ENCODE peak calls at places on chromosomes 12 and 14, in ten cellular contexts. One of them, this sample, is unnamed. For H3K4me1, the result is how much of the 10 kb centered on the place peaks cover.

GRCh38 chr12:109310247-109311125 is 1.4 kb upstream of the FOXN4 start:
- DNase-seq in uterus: no peak
- DNase-seq in cardiac muscle cell: no peak
- DNase-seq in transverse colon: no peak
- DNase-seq in prostate gland: no peak
- DNase-seq in A549: no peak
- DNase-seq in psoas muscle: no peak
- DNase-seq in fibroblast of lung: no peak
- DNase-seq in HCT116: no peak
- DNase-seq in pancreas: no peak
- DNase-seq in this sample: no peak

GRCh38 chr12:20472089-20472488 is 103.8 kb downstream of the PDE3A start:
- DNase-seq in prostate gland: no peak
- DNase-seq in transverse colon: no peak
- DNase-seq in psoas muscle: no peak
- DNase-seq in A549: no peak
- DNase-seq in HCT116: no peak
- DNase-seq in fibroblast of lung: no peak
- DNase-seq in cardiac muscle cell: peak
- DNase-seq in uterus: no peak
- DNase-seq in pancreas: no peak
- DNase-seq in this sample: no peak

GRCh38 chr14:76701981-76702380 is 59.3 kb upstream of the VASH1 start:
- DNase-seq in pancreas: no peak
- DNase-seq in uterus: no peak
- DNase-seq in transverse colon: no peak
- DNase-seq in prostate gland: no peak
- DNase-seq in HCT116: no peak
- DNase-seq in A549: no peak
- DNase-seq in psoas muscle: peak
- DNase-seq in fibroblast of lung: no peak
- DNase-seq in cardiac muscle cell: no peak
- DNase-seq in this sample: no peak

GRCh38 chr12:76144253-76144564 is 59.7 kb upstream of the NAP1L1 start:
- DNase-seq in transverse colon: peak
- DNase-seq in pancreas: no peak
- DNase-seq in psoas muscle: no peak
- DNase-seq in prostate gland: no peak
- DNase-seq in fibroblast of lung: peak
- DNase-seq in HCT116: no peak
- DNase-seq in cardiac muscle cell: peak
- DNase-seq in uterus: no peak
- DNase-seq in A549: peak
- DNase-seq in this sample: peak

GRCh38 chr12:121064116-121064515 is 25.1 kb upstream of the OASL start:
- DNase-seq in A549: no peak
- DNase-seq in prostate gland: no peak
- DNase-seq in transverse colon: no peak
- DNase-seq in fibroblast of lung: no peak
- DNase-seq in HCT116: no peak
- DNase-seq in pancreas: no peak
- DNase-seq in uterus: no peak
- DNase-seq in psoas muscle: no peak
- DNase-seq in cardiac muscle cell: no peak
- DNase-seq in this sample: no peak

GRCh38 chr14:65849558-65849957 is 437.0 kb downstream of the FUT8 start:
- DNase-seq in psoas muscle: no peak
- DNase-seq in prostate gland: no peak
- DNase-seq in pancreas: no peak
- DNase-seq in fibroblast of lung: no peak
- DNase-seq in transverse colon: no peak
- DNase-seq in A549: no peak
- DNase-seq in uterus: no peak
- DNase-seq in HCT116: no peak
- DNase-seq in cardiac muscle cell: no peak
- DNase-seq in this sample: no peak

GRCh38 chr14:31084385-31084784 is 58.2 kb upstream of the STRN3 start:
- DNase-seq in cardiac muscle cell: no peak
- DNase-seq in A549: no peak
- DNase-seq in transverse colon: no peak
- DNase-seq in psoas muscle: peak
- DNase-seq in pancreas: no peak
- DNase-seq in uterus: no peak
- DNase-seq in fibroblast of lung: no peak
- DNase-seq in prostate gland: no peak
- DNase-seq in HCT116: no peak
- DNase-seq in this sample: no peak

GRCh38 chr14:91098591-91098990 is 15.3 kb upstream of the DGLUCY start:
- DNase-seq in prostate gland: no peak
- DNase-seq in transverse colon: no peak
- DNase-seq in HCT116: no peak
- DNase-seq in A549: peak
- DNase-seq in cardiac muscle cell: no peak
- DNase-seq in fibroblast of lung: no peak
- DNase-seq in uterus: no peak
- DNase-seq in psoas muscle: peak
- DNase-seq in pancreas: no peak
- DNase-seq in this sample: no peak

GRCh38 chr12:110233212-110233903 is 47.7 kb upstream of the ATP2A2 start:
- DNase-seq in uterus: no peak
- DNase-seq in A549: peak
- DNase-seq in prostate gland: no peak
- DNase-seq in fibroblast of lung: no peak
- DNase-seq in transverse colon: no peak
- DNase-seq in HCT116: no peak
- DNase-seq in psoas muscle: no peak
- DNase-seq in cardiac muscle cell: no peak
- DNase-seq in pancreas: no peak
- DNase-seq in this sample: no peak

GRCh38 chr14:23101213-23101970 is 3.4 kb downstream of the CIROP start:
- DNase-seq in A549: no peak
- DNase-seq in fibroblast of lung: no peak
- DNase-seq in pancreas: no peak
- DNase-seq in HCT116: no peak
- DNase-seq in prostate gland: no peak
- DNase-seq in cardiac muscle cell: no peak
- DNase-seq in psoas muscle: no peak
- DNase-seq in uterus: no peak
- DNase-seq in transverse colon: no peak
- DNase-seq in this sample: no peak

GRCh38 chr14:80475074-80475473 is 263.8 kb upstream of the DIO2 start:
- DNase-seq in fibroblast of lung: peak
- DNase-seq in prostate gland: no peak
- DNase-seq in uterus: no peak
- DNase-seq in pancreas: no peak
- DNase-seq in transverse colon: no peak
- DNase-seq in psoas muscle: no peak
- DNase-seq in cardiac muscle cell: no peak
- DNase-seq in HCT116: no peak
- DNase-seq in A549: no peak
- DNase-seq in this sample: no peak

GRCh38 chr14:36520601-36521525 is 831 bp upstream of the NKX2-1 start:
- DNase-seq in uterus: no peak
- DNase-seq in HCT116: peak
- DNase-seq in cardiac muscle cell: peak
- DNase-seq in prostate gland: no peak
- DNase-seq in psoas muscle: no peak
- DNase-seq in fibroblast of lung: peak
- DNase-seq in transverse colon: peak
- DNase-seq in pancreas: no peak
- DNase-seq in A549: peak
- DNase-seq in this sample: no peak

GRCh38 chr12:93819048-93819491 is 141.9 kb downstream of the CRADD start:
- DNase-seq in transverse colon: peak
- DNase-seq in fibroblast of lung: peak
- DNase-seq in A549: no peak
- DNase-seq in cardiac muscle cell: peak
- DNase-seq in psoas muscle: peak
- DNase-seq in pancreas: no peak
- DNase-seq in prostate gland: peak
- DNase-seq in uterus: peak
- DNase-seq in HCT116: no peak
- DNase-seq in this sample: no peak

GRCh38 chr12:31478898-31479297 is 112.0 kb downstream of the DENND5B start:
- DNase-seq in HCT116: no peak
- DNase-seq in prostate gland: no peak
- DNase-seq in transverse colon: no peak
- DNase-seq in fibroblast of lung: no peak
- DNase-seq in A549: no peak
- DNase-seq in uterus: no peak
- DNase-seq in cardiac muscle cell: no peak
- DNase-seq in pancreas: no peak
- DNase-seq in psoas muscle: no peak
- DNase-seq in this sample: no peak

GRCh38 chr12:75837700-75838099 is 193.9 kb downstream of the PHLDA1 start:
- DNase-seq in cardiac muscle cell: no peak
- DNase-seq in psoas muscle: no peak
- DNase-seq in fibroblast of lung: peak
- DNase-seq in uterus: no peak
- DNase-seq in A549: no peak
- DNase-seq in HCT116: no peak
- DNase-seq in pancreas: no peak
- DNase-seq in transverse colon: no peak
- DNase-seq in prostate gland: no peak
- DNase-seq in this sample: no peak

GRCh38 chr12:33427071-33427470 is 12.5 kb downstream of the SYT10 start:
- DNase-seq in cardiac muscle cell: no peak
- DNase-seq in pancreas: no peak
- DNase-seq in psoas muscle: no peak
- DNase-seq in fibroblast of lung: no peak
- DNase-seq in HCT116: no peak
- DNase-seq in transverse colon: no peak
- DNase-seq in prostate gland: no peak
- DNase-seq in uterus: no peak
- DNase-seq in A549: peak
- DNase-seq in this sample: no peak

GRCh38 chr12:1488908-1489381 is 105.4 kb downstream of the FBXL14 start:
- DNase-seq in cardiac muscle cell: peak
- DNase-seq in fibroblast of lung: peak
- DNase-seq in pancreas: no peak
- DNase-seq in psoas muscle: no peak
- DNase-seq in A549: no peak
- DNase-seq in HCT116: no peak
- DNase-seq in uterus: no peak
- DNase-seq in transverse colon: no peak
- DNase-seq in prostate gland: no peak
- DNase-seq in this sample: peak

GRCh38 chr12:10721654-10722501 is 1.2 kb downstream of the YBX3 start:
- DNase-seq in HCT116: peak
- DNase-seq in cardiac muscle cell: peak
- DNase-seq in prostate gland: peak
- DNase-seq in A549: peak
- DNase-seq in fibroblast of lung: peak
- DNase-seq in psoas muscle: peak
- DNase-seq in transverse colon: peak
- DNase-seq in uterus: peak
- DNase-seq in pancreas: peak
- DNase-seq in this sample: peak

GRCh38 chr14:102544745-102545460 is 35.3 kb upstream of the ANKRD9 start:
- DNase-seq in prostate gland: no peak
- DNase-seq in fibroblast of lung: no peak
- DNase-seq in uterus: no peak
- DNase-seq in cardiac muscle cell: no peak
- DNase-seq in A549: no peak
- DNase-seq in psoas muscle: no peak
- DNase-seq in HCT116: no peak
- DNase-seq in pancreas: no peak
- DNase-seq in transverse colon: peak
- DNase-seq in this sample: no peak
- H3K4me3 ChIP-seq in prostate gland: no peak
- H3K4me3 ChIP-seq in fibroblast of lung: no peak
- H3K4me3 ChIP-seq in uterus: no peak
- H3K4me3 ChIP-seq in cardiac muscle cell: no peak
- H3K4me3 ChIP-seq in A549: no peak
- H3K4me3 ChIP-seq in psoas muscle: peak
- H3K4me3 ChIP-seq in HCT116: no peak
- H3K4me3 ChIP-seq in pancreas: no peak
- H3K4me3 ChIP-seq in transverse colon: peak
- H3K4me3 ChIP-seq in this sample: peak

GRCh38 chr14:59918824-59919581 is 941 bp upstream of the LRRC9 start:
- DNase-seq in prostate gland: peak
- DNase-seq in fibroblast of lung: peak
- DNase-seq in psoas muscle: peak
- DNase-seq in uterus: no peak
- DNase-seq in A549: peak
- DNase-seq in cardiac muscle cell: peak
- DNase-seq in pancreas: no peak
- DNase-seq in HCT116: peak
- DNase-seq in transverse colon: peak
- DNase-seq in this sample: peak
- TF ChIP-seq CTCF in prostate gland: peak
- TF ChIP-seq CTCF in fibroblast of lung: peak
- TF ChIP-seq CTCF in psoas muscle: peak
- TF ChIP-seq CTCF in uterus: no peak
- TF ChIP-seq CTCF in A549: peak
- TF ChIP-seq CTCF in cardiac muscle cell: peak
- TF ChIP-seq CTCF in pancreas: no peak
- TF ChIP-seq CTCF in HCT116: peak
- TF ChIP-seq CTCF in transverse colon: peak
- TF ChIP-seq CTCF in this sample: peak

DNA sequence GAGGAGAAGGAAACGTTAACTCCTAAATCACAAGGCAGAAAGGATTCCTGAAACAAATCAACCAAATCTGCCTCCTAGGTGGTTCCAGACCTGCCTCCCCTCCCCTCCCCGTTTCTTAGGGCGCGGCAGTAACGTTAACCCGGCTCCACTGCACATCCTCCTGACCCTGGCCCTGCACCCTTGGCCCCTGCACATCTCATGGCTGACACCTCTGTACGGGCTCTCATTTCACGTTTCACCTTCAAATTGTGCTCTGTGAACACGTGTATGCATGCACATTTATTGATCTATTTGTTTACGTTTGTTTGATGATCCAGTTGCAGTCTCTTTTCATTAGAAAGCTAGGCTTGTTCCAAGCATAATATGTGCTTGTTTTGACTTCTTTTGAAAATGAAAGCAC is 358.1 kb downstream of the ADGRD1 start:
- DNase-seq in cardiac muscle cell: no peak
- DNase-seq in HCT116: no peak
- DNase-seq in transverse colon: no peak
- DNase-seq in fibroblast of lung: no peak
- DNase-seq in psoas muscle: no peak
- DNase-seq in uterus: no peak
- DNase-seq in A549: no peak
- DNase-seq in prostate gland: no peak
- DNase-seq in pancreas: no peak
- DNase-seq in this sample: no peak
- H3K4me1 ChIP-seq in cardiac muscle cell: under half
- H3K4me1 ChIP-seq in HCT116: under half
- H3K4me1 ChIP-seq in transverse colon: under half
- H3K4me1 ChIP-seq in fibroblast of lung: under half
- H3K4me1 ChIP-seq in psoas muscle: under half
- H3K4me1 ChIP-seq in uterus: under half
- H3K4me1 ChIP-seq in A549: under half
- H3K4me1 ChIP-seq in prostate gland: under half
- H3K4me1 ChIP-seq in pancreas: under half
- H3K4me1 ChIP-seq in this sample: under half

DNA sequence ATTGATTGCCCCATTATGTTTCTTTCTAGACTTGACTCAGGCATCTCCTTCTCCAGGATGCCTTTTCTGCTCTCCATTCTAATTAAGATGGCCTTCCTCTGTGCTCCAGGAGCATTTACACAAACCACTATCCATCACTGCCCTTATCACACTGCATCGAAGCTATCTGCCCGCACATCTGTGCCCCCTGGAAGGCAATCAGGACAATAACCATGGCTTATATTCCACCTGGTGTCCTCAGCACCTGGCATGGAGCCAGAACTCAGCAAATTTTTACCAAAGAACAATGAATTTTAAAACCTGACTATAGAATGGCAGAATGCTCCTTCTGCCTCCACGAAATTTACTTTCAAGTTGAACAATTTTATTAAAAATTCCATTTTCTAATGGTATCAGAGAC is 465.8 kb downstream of the APAF1 start:
- DNase-seq in prostate gland: no peak
- DNase-seq in A549: no peak
- DNase-seq in fibroblast of lung: no peak
- DNase-seq in psoas muscle: no peak
- DNase-seq in pancreas: no peak
- DNase-seq in transverse colon: no peak
- DNase-seq in cardiac muscle cell: no peak
- DNase-seq in HCT116: no peak
- DNase-seq in uterus: no peak
- DNase-seq in this sample: no peak
- H3K4me3 ChIP-seq in prostate gland: no peak
- H3K4me3 ChIP-seq in A549: no peak
- H3K4me3 ChIP-seq in fibroblast of lung: no peak
- H3K4me3 ChIP-seq in psoas muscle: no peak
- H3K4me3 ChIP-seq in pancreas: no peak
- H3K4me3 ChIP-seq in transverse colon: no peak
- H3K4me3 ChIP-seq in cardiac muscle cell: no peak
- H3K4me3 ChIP-seq in HCT116: no peak
- H3K4me3 ChIP-seq in uterus: no peak
- H3K4me3 ChIP-seq in this sample: no peak